ENCODE peak calls at places on chromosomes 1 and 21, in five cellular contexts. Y is H9, I is mesendoderm, L is IMR-90, B is mesenchymal stem cell. N is an unnamed sample.

GRCh38 chr1:8194481-8195227 is 123.3 kb upstream of the SLC45A1 start:
- DNase-seq in Y (no peak), I (no peak), L (peak; percentile 67), B (no peak), N (no peak)

GRCh38 chr1:221994274-221994698 is 252.4 kb upstream of the DUSP10 start:
- DNase-seq in Y (no peak), I (no peak), L (peak; percentile 85), B (no peak), N (no peak)

GRCh38 chr1:32111789-32112188 is 3.9 kb downstream of the KPNA6 start:
- DNase-seq in Y (no peak), I (peak; percentile 23), L (peak; percentile 38), B (no peak), N (no peak)

GRCh38 chr21:27796106-27796505 is 829.2 kb upstream of the ADAMTS5 start:
- DNase-seq in Y (no peak), I (no peak), L (peak; percentile 68), B (no peak), N (no peak)

GRCh38 chr21:28704746-28705145 is 287.9 kb downstream of the LTN1 start:
- DNase-seq in Y (no peak), I (no peak), L (peak; percentile 12), B (no peak), N (no peak)

GRCh38 chr1:5748286-5749225 is 243.7 kb downstream of the NPHP4 start:
- DNase-seq in Y (peak; percentile 20), I (no peak), L (no peak), B (no peak), N (no peak)

GRCh38 chr1:208820600-208821232 is 576.5 kb upstream of the PLXNA2 start:
- DNase-seq in Y (no peak), I (no peak), L (no peak), B (no peak), N (no peak)

GRCh38 chr1:13513885-13514546 is at the start of gene LRRC38:
- DNase-seq in Y (peak; percentile 71), I (peak; percentile 56), L (no peak), B (no peak), N (no peak)

GRCh38 chr1:85884372-85885035 is 176.3 kb upstream of the ZNHIT6 start:
- DNase-seq in Y (no peak), I (peak; percentile 45), L (peak; percentile 48), B (peak; percentile 36), N (peak; percentile 63)

GRCh38 chr1:86852289-86852688 is 61.6 kb downstream of the SELENOF start:
- DNase-seq in Y (no peak), I (no peak), L (no peak), B (no peak), N (no peak)

GRCh38 chr21:38671716-38672115 is 134.0 kb upstream of the ETS2 start:
- DNase-seq in Y (no peak), I (no peak), L (no peak), B (no peak), N (no peak)

GRCh38 chr21:30014883-30015282 is 75.1 kb upstream of the GRIK1 start:
- DNase-seq in Y (no peak), I (no peak), L (no peak), B (no peak), N (no peak)

GRCh38 chr1:221987860-221988520 is 246.1 kb upstream of the DUSP10 start:
- DNase-seq in Y (no peak), I (peak; percentile 45), L (peak; percentile 96), B (peak; percentile 68), N (peak; percentile 57)

GRCh38 chr1:110916669-110917306 is 43.8 kb downstream of the CD53 start:
- DNase-seq in Y (no peak), I (peak; percentile 30), L (peak; percentile 19), B (peak; percentile 5), N (peak; percentile 63)

GRCh38 chr1:11314959-11315358 is 42.0 kb downstream of the UBIAD1 start:
- DNase-seq in Y (no peak), I (peak; percentile 36), L (no peak), B (no peak), N (no peak)

GRCh38 chr1:118115567-118116272 is 69.3 kb downstream of the SPAG17 start:
- DNase-seq in Y (no peak), I (no peak), L (peak; percentile 47), B (no peak), N (no peak)

GRCh38 chr1:225835752-225836151 is 25.8 kb downstream of the EPHX1 start:
- DNase-seq in Y (no peak), I (no peak), L (peak; percentile 17), B (no peak), N (no peak)

GRCh38 chr1:40715660-40716059 is 24.2 kb downstream of the NFYC start:
- DNase-seq in Y (no peak), I (no peak), L (no peak), B (no peak), N (no peak)

GRCh38 chr1:245437401-245437800 is 282.6 kb downstream of the KIF26B start:
- DNase-seq in Y (no peak), I (no peak), L (no peak), B (no peak), N (no peak)

GRCh38 chr1:232978091-232978634 is 27.8 kb downstream of the NTPCR start:
- DNase-seq in Y (no peak), I (no peak), L (peak; percentile 52), B (peak; percentile 25), N (no peak)

GRCh38 chr1:56061824-56062223 is 517.5 kb downstream of the PLPP3 start:
- DNase-seq in Y (no peak), I (no peak), L (no peak), B (no peak), N (no peak)

GRCh38 chr1:235468970-235469369 is 35.3 kb downstream of the B3GALNT2 start:
- DNase-seq in Y (no peak), I (no peak), L (peak; percentile 64), B (peak; percentile 7), N (peak; percentile 63)

GRCh38 chr1:113858418-113858817 is 13.1 kb downstream of the PTPN22 start:
- DNase-seq in Y (no peak), I (no peak), L (no peak), B (no peak), N (no peak)

GRCh38 chr1:156704930-156705320 is 458 bp downstream of the CRABP2 start:
- DNase-seq in Y (no peak), I (peak; percentile 56), L (peak; percentile 75), B (peak; percentile 73), N (peak; percentile 85)

GRCh38 chr21:42025392-42026071 is 15.4 kb upstream of the ZBTB21 start:
- DNase-seq in Y (no peak), I (no peak), L (peak; percentile 94), B (peak; percentile 62), N (no peak)

GRCh38 chr1:43395523-43395922 is 5.8 kb downstream of the SZT2 start:
- DNase-seq in Y (no peak), I (no peak), L (no peak), B (no peak), N (no peak)

GRCh38 chr21:36096398-36097290 is 26.8 kb downstream of the CBR1 start:
- DNase-seq in Y (peak; percentile 37), I (peak; percentile 87), L (no peak), B (no peak), N (no peak)
- H3K9ac ChIP-seq in Y (no peak overlapping the region), I (no peak overlapping the region), L (no peak overlapping the region), B (no peak overlapping the region), N (no peak overlapping the region)

GRCh38 chr1:228038387-228039005 is 31.7 kb downstream of the WNT3A start:
- DNase-seq in Y (peak; percentile 24), I (no peak), L (no peak), B (no peak), N (no peak)
- H2BK120ac ChIP-seq in Y (no peak overlapping the region), I (no peak overlapping the region), L (no peak overlapping the region), B (no peak overlapping the region), N (no peak overlapping the region)

GRCh38 chr1:27021347-27022031 is 8.8 kb upstream of the TENT5B start:
- DNase-seq in Y (no peak), I (peak; percentile 53), L (peak; percentile 41), B (peak; percentile 53), N (no peak)
- H3K18ac ChIP-seq in Y (no peak overlapping the region), I (no peak overlapping the region), L (no peak overlapping the region), B (peak overlapping the region; percentile 70), N (no peak overlapping the region)

DNA sequence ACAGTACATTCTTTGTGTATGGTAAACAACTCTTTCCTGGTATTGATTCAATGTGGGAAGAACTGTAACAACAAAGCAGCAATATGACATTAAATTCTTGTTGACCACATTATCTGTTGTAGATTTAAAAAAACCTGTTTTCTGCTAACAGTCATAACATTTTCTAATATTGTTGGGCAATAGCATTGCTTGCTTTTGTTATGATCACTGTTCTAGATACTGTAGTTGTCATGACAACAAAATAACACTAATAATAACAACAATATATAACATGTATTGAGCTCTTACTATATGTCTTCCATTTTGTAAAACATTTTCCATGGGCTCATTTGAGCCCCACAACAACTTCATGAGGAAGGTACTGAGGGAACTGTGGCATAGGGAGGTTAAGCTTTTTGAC is 54.2 kb downstream of the PDE4B start:
- DNase-seq in Y (no peak), I (no peak), L (no peak), B (peak; percentile 45), N (no peak)
- H3K9ac ChIP-seq in Y (no peak overlapping the region), I (no peak overlapping the region), L (no peak overlapping the region), B (peak overlapping the region; percentile 26), N (no peak overlapping the region)

GRCh38 chr1:83692524-83693336 is 306.2 kb downstream of the TTLL7 start:
- DNase-seq in Y (peak; percentile 80), I (peak; percentile 95), L (peak; percentile 0), B (peak; percentile 65), N (peak; percentile 49)

GRCh38 chr1:83698644-83699043 is 300.3 kb downstream of the TTLL7 start:
- DNase-seq in Y (no peak), I (no peak), L (no peak), B (no peak), N (no peak)

GRCh38 chr1:83697220-83697619 is 301.7 kb downstream of the TTLL7 start:
- DNase-seq in Y (no peak), I (no peak), L (no peak), B (no peak), N (no peak)

GRCh38 chr1:83693409-83694126 is 305.4 kb downstream of the TTLL7 start:
- DNase-seq in Y (no peak), I (peak; percentile 77), L (no peak), B (peak; percentile 44), N (no peak)

DNA sequence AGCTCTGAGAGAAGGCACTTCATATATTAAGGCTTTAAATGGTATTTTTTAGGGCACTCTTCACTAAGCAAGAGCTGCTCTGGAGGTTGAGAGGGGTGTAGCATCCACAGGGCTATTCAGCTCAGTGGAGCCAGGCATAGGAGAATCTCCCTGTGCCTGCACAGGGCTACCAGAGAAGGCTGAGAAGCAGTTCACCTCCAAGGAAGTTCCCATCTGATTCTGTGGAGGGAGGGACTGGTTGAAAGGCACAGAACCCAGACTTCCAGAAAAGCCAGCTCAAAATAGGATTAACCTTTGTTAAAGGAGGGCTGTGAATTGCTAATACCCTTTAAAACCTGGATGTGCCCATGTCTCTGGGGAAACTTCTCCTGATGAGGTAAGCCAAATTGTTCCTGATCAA is 304.5 kb downstream of the TTLL7 start:
- DNase-seq in Y (no peak), I (peak; percentile 56), L (no peak), B (no peak), N (no peak)
- H2BK120ac ChIP-seq in Y (no peak overlapping the region), I (no peak overlapping the region), L (no peak overlapping the region), B (no peak overlapping the region), N (no peak overlapping the region)